ENCODE peak calls at places on chromosome 7, in six cellular contexts. P is HCT116, T is lower leg skin, C is transverse colon, W is A549, M is suprapubic skin. A is an unnamed sample.

GRCh38 chr7:88835147-88835728 is 39.7 kb upstream of the TEX47 start:
- DNase-seq in P (peak), M (no peak), T (no peak), C (no peak), W (no peak), A (peak)

GRCh38 chr7:113945018-113945938 is 26.5 kb upstream of the PPP1R3A start:
- DNase-seq in P (no peak), W (no peak), T (no peak), M (no peak), C (no peak), A (no peak)

GRCh38 chr7:31816810-31817209 is 129.8 kb downstream of the PPP1R17 start:
- DNase-seq in W (no peak), T (no peak), M (no peak), C (no peak), P (no peak), A (no peak)

GRCh38 chr7:81690251-81690650 is 79.6 kb downstream of the HGF start:
- DNase-seq in M (no peak), C (no peak), T (peak), W (no peak), P (no peak), A (no peak)

GRCh38 chr7:46213154-46213537 is 292.1 kb upstream of the IGFBP3 start:
- DNase-seq in P (no peak), C (no peak), W (no peak), T (no peak), M (no peak), A (no peak)

GRCh38 chr7:127089146-127089545 is 163.6 kb downstream of the GRM8 start:
- DNase-seq in W (no peak), M (no peak), P (no peak), C (no peak), T (no peak), A (no peak)

GRCh38 chr7:106731207-106731606 is 70.2 kb upstream of the CCDC71L start:
- DNase-seq in W (no peak), M (no peak), P (no peak), C (no peak), T (no peak), A (no peak)

GRCh38 chr7:85102813-85103350 is 84.0 kb downstream of the SEMA3D start:
- DNase-seq in W (no peak), T (no peak), M (no peak), P (no peak), C (no peak), A (no peak)

GRCh38 chr7:117072620-117073118 is 119.4 kb downstream of the ST7 start:
- DNase-seq in P (no peak), W (no peak), M (peak), T (peak), C (peak), A (no peak)

GRCh38 chr7:148395990-148396716 is 194.4 kb upstream of the C7orf33 start:
- DNase-seq in C (no peak), P (no peak), M (no peak), W (no peak), T (no peak), A (no peak)

GRCh38 chr7:69659964-69660363 is 61.7 kb downstream of the AUTS2 start:
- DNase-seq in M (no peak), T (no peak), W (no peak), P (no peak), C (no peak), A (no peak)

GRCh38 chr7:134750083-134751062 is 29.1 kb upstream of the CALD1 start:
- DNase-seq in T (no peak), P (peak), M (no peak), C (peak), W (peak), A (peak)

GRCh38 chr7:124155400-124156022 is 122.6 kb upstream of the TMEM229A start:
- DNase-seq in W (peak), P (peak), M (no peak), C (no peak), T (no peak), A (no peak)

GRCh38 chr7:12868027-12868426 is 180.6 kb downstream of the ARL4A start:
- DNase-seq in P (no peak), W (no peak), C (no peak), M (no peak), T (no peak), A (no peak)

GRCh38 chr7:79998343-79998742 is 136.3 kb upstream of the GNAI1 start:
- DNase-seq in M (no peak), P (no peak), T (no peak), C (no peak), W (no peak), A (no peak)

GRCh38 chr7:12434012-12434642 is 30.5 kb upstream of the VWDE start:
- DNase-seq in P (no peak), W (no peak), M (no peak), C (no peak), T (no peak), A (no peak)

GRCh38 chr7:972110-972509 is 3.2 kb downstream of the COX19 start:
- DNase-seq in M (no peak), C (no peak), P (no peak), W (no peak), T (no peak), A (no peak)

GRCh38 chr7:967361-968082 is 7.8 kb downstream of the COX19 start:
- DNase-seq in T (no peak), P (no peak), W (no peak), C (no peak), M (no peak), A (no peak)

GRCh38 chr7:970744-971143 is 4.6 kb downstream of the COX19 start:
- DNase-seq in W (no peak), C (no peak), M (no peak), T (no peak), P (no peak), A (peak)

GRCh38 chr7:968205-968754 is 7.1 kb downstream of the COX19 start:
- DNase-seq in T (no peak), M (no peak), P (no peak), C (no peak), W (no peak), A (no peak)

GRCh38 chr7:969403-969802 is 5.9 kb downstream of the COX19 start:
- DNase-seq in T (no peak), W (no peak), P (no peak), M (no peak), C (no peak), A (no peak)
- TF ChIP-seq POLR2A in T (no peak), W (no peak), P (no peak), M (no peak), C (no peak), A (no peak)

GRCh38 chr7:103148994-103149807 is at the start of gene NAPEPLD:
- DNase-seq in T (peak), M (peak), W (peak), P (peak), C (peak), A (peak)
- TF ChIP-seq POLR2A in T (no peak), M (peak), W (peak), P (peak), C (peak), A (peak)

GRCh38 chr7:27116019-27116411 is 13.5 kb upstream of the HOXA2 start:
- DNase-seq in P (no peak), M (no peak), T (no peak), C (no peak), W (no peak), A (no peak)

GRCh38 chr7:27116962-27117686 is 13.4 kb downstream of the HOXA4 start:
- DNase-seq in P (no peak), C (no peak), M (no peak), W (no peak), T (no peak), A (no peak)

GRCh38 chr7:27116521-27116946 is 14.0 kb downstream of the HOXA4 start:
- DNase-seq in P (no peak), M (no peak), T (no peak), W (no peak), C (no peak), A (no peak)

GRCh38 chr7:27113991-27114866 is 11.7 kb upstream of the HOXA2 start:
- DNase-seq in C (peak), M (peak), P (no peak), W (peak), T (no peak), A (no peak)

GRCh38 chr7:27115161-27116018 is 12.9 kb upstream of the HOXA2 start:
- DNase-seq in P (peak), T (no peak), W (peak), C (peak), M (peak), A (no peak)
- TF ChIP-seq POLR2A in P (no peak), T (no peak), W (peak), C (peak), M (no peak), A (no peak)

GRCh38 chr7:103129702-103130557 is 19.0 kb downstream of the NAPEPLD start:
- DNase-seq in P (no peak), M (no peak), C (no peak), W (no peak), T (no peak), A (no peak)

GRCh38 chr7:103134866-103135554 is 13.9 kb downstream of the NAPEPLD start:
- DNase-seq in C (no peak), T (no peak), W (no peak), P (no peak), M (no peak), A (no peak)

GRCh38 chr7:103131225-103131624 is 17.7 kb downstream of the NAPEPLD start:
- DNase-seq in C (no peak), P (no peak), T (no peak), M (no peak), W (no peak), A (no peak)

DNA sequence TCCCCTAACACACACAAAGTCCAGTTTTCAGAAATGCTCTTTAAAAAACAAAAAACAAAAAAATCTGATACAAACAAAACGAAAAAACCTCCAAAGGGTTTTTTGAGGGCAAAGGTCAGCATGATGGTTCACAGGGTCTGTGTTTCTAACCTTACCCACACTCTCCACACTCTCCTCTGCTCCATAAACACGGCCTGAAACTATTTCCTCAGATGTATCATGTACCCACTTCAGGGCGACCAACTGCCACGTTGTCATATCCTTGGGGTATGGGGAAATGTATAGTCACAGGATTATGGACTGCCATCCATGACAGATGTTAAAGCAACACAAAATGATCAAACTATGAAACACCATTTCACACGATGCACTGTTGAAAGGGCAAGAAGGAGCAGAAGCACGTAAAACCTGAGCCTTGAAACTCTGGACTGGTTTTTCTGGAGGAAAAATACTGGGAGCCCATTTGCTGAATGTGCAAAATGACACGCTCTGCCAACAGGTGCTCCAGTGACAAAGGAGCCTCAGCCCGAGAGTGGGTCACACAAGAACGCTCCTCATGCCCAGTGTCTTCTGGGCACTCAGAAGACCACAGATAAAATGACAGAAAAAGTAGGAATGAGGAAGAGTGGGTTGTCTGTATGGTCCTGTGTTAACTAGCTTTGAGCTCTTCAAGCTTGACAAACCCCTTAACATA is 15.8 kb downstream of the NAPEPLD start:
- DNase-seq in T (no peak), P (no peak), M (no peak), C (no peak), W (no peak), A (no peak)
- TF ChIP-seq POLR2A in T (no peak), P (no peak), M (no peak), C (no peak), W (no peak), A (no peak)

GRCh38 chr7:21253740-21254687 is 173.9 kb upstream of the SP4 start:
- DNase-seq in T (peak), M (no peak), C (peak), W (peak), P (peak), A (peak)

GRCh38 chr7:21256310-21256877 is 171.5 kb upstream of the SP4 start:
- DNase-seq in C (no peak), P (peak), W (peak), T (no peak), M (no peak), A (peak)

GRCh38 chr7:21251166-21251806 is 176.6 kb upstream of the SP4 start:
- DNase-seq in M (no peak), P (no peak), C (peak), W (no peak), T (no peak), A (no peak)
- TF ChIP-seq POLR2A in M (no peak), P (no peak), C (no peak), W (no peak), T (no peak), A (no peak)

DNA sequence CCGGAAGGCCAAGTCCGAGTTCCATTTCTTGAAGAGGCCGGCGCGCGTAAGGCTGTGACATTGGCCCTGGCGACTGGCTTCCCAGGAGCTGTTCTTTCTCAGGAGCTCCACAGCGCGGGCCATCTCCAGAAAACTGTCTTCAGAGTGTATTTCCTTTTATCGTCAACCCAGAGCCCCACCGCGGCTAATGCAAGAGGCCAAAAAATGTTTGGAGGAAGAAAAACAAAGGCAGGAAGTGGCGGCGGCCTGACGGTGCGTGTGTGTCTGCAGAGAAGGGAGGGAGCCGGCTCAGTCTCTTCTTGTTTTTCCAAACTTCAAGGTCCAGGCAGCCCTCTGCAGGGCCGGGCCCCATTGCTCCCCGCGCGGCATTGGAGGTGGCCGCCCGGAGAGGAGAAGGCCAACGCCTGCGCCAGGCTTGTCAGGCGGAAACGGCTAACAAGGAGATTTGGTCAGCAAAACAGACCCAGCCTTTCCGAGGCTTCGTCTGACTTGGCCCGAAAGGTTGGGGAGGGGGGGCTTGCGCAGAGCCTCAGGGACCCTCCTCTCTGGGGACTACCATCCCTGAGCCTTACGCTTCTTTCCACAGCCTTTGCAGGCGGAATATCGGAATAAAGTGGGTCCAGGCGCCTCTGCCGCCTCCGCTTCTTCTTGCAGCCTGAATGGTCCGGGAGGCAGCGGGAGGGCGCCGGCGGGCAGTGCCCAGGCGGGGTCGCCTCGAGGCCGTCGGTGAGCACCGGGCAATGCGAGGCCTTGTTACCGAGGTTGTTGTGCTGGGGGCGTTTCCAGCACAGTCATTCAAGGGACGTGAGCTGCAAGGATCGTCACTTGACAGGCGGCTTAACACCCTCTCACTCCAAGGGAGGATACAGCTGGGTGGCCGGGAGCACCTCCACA is 3.9 kb upstream of the HOXA11 start:
- DNase-seq in T (no peak), C (peak), M (peak), W (no peak), P (no peak), A (no peak)
- TF ChIP-seq POLR2A in T (no peak), C (peak), M (no peak), W (no peak), P (no peak), A (no peak)

GRCh38 chr7:22357311-22358175 is 589 bp upstream of the RAPGEF5 start:
- DNase-seq in P (peak), C (peak), W (peak), T (peak), M (no peak), A (no peak)
- TF ChIP-seq POLR2A in P (no peak), C (peak), W (no peak), T (no peak), M (no peak), A (no peak)

DNA sequence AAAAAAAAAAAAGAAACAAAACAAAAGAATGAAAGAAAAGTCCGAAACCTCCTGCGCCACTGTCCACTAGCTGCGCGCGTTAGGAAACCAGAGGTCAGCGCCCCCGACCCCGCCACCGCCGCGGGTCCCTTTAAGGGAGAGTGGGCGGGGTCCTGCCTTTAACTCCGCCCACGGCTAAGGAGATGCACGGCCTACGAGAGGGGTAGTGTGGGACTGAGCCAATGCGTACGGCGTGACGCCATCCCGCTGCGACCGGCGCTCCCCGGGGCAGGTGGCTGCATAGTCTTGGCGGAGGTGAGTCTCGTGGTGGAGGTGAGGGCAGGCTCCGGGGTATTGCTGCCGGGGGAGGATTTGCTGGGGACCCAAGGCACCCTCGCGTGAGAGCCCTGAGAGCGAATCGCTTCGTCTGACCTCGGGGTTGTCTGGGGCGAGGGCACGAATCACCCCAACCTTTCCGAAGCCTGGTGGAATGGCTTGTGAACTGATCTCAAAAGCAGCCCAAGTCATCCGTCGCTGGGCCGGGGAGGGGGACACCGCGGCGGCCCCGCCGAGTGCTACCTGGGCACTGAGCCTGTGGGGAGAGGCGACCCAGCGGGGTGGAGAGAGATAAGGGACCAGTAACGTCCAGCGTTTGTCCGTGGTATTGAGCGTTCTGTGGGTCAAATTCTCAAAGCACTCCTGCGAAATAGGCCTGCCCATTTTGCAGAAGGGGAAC is at the start of gene MRPS17:
- DNase-seq in C (peak), W (peak), M (peak), T (peak), P (peak), A (peak)
- TF ChIP-seq POLR2A in C (peak), W (peak), M (peak), T (no peak), P (peak), A (peak)

GRCh38 chr7:29401827-29402226 is 161.8 kb upstream of the PRR15 start:
- DNase-seq in T (no peak), P (no peak), C (no peak), M (no peak), W (no peak), A (no peak)
- TF ChIP-seq POLR2A in T (no peak), P (no peak), C (no peak), M (no peak), W (no peak), A (no peak)

DNA sequence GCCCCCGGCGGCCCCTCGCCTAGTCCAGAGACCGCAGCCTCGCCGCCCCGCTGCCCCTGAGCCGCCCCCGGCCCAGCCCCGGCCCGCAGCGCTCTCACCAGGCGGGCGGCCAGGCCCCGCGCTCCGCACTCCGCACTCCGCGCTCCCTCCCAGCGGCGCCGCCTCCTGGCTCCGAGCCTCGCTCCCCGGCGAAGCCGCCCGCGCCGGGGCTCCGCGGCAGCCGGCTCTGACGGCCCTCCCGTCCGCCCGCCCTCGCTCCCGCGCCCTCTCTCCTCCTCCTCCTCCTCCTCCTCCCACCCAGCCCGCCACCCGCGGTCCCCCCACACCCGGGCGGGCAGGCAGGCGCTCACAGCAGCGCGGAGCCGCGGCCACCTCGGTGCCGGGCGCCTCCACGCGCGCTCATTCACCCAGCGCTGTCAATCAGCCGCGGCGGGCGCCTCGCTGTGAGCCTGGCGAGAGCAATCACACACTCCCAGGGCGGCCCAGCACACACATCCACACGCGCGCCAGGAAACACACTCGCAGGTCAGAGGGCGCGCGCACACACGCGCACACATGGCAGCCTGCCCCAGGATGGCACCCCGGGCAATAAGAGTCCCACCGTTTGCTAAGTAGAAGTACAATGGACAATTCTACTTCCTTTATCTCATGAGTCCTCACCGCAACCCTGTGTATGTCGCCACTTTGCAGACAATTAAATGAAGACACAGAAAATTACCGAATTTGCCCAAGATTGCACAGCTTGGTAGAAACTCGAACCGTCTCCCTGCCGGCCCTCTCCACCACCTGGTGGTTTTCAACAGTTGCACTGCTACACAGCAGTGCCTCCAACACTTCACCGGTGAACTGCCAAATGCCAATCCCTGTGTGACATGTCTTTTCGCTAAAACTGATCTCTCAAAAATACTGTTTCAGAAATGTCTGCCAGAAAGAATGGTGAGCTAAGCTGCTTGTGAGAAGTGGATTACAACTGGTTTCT is at the start of gene PRRT4:
- DNase-seq in C (peak), T (no peak), W (peak), P (no peak), M (no peak), A (no peak)
- TF ChIP-seq POLR2A in C (no peak), T (no peak), W (no peak), P (no peak), M (no peak), A (no peak)

A was measured in erythroblast.